ENCODE peak calls at places on chromosomes 16 and 17, in eight cellular contexts. N is tibial artery, S is Peyer's patch, A is MM.1S, V is testis, P is PC-9, I is adipocyte, E is gastrocnemius medialis. W is an unnamed sample.
A peak's percentile ranks its signal among the peaks of the same experiment; 100 is the strongest.

GRCh38 chr17:17063546-17064122 is 21.4 kb downstream of the MPRIP start:
- DNase-seq in N (peak; percentile 87), S (no peak), A (no peak), V (peak; percentile 70), P (peak; percentile 84), I (peak; percentile 25), E (peak; percentile 97), W (peak; percentile 84)

GRCh38 chr16:67077871-67078270 is 31.9 kb upstream of the PHAF1 start:
- DNase-seq in N (no peak), S (no peak), A (no peak), V (no peak), P (no peak), I (no peak), E (no peak), W (no peak)

GRCh38 chr17:38728290-38728831 is 1.8 kb upstream of the CISD3 start:
- DNase-seq in N (no peak), S (no peak), A (peak; percentile 10), V (no peak), P (no peak), I (no peak), E (no peak), W (peak; percentile 69)

GRCh38 chr17:72274632-72275031 is 153.8 kb downstream of the SOX9 start:
- DNase-seq in N (no peak), S (no peak), A (no peak), V (no peak), P (no peak), I (no peak), E (no peak), W (no peak)

GRCh38 chr17:74239169-74239568 is 25.8 kb downstream of the TTYH2 start:
- DNase-seq in N (peak; percentile 62), S (no peak), A (no peak), V (no peak), P (no peak), I (no peak), E (peak; percentile 26), W (peak; percentile 66)

GRCh38 chr17:61364463-61364846 is 35.2 kb upstream of the TBX2 start:
- DNase-seq in N (no peak), S (no peak), A (no peak), V (no peak), P (no peak), I (no peak), E (no peak), W (no peak)

GRCh38 chr17:12983986-12984932 is 33.6 kb downstream of the ELAC2 start:
- DNase-seq in N (peak; percentile 84), S (no peak), A (no peak), V (peak; percentile 53), P (no peak), I (peak; percentile 80), E (peak; percentile 59), W (peak; percentile 84)

GRCh38 chr16:48158296-48158695 is 2.5 kb upstream of the ABCC12 start:
- DNase-seq in N (no peak), S (no peak), A (no peak), V (no peak), P (peak; percentile 58), I (peak; percentile 37), E (no peak), W (no peak)

GRCh38 chr17:17663160-17664072 is 17.8 kb upstream of the RAI1 start:
- DNase-seq in N (no peak), S (no peak), A (no peak), V (no peak), P (peak; percentile 57), I (peak; percentile 89), E (no peak), W (peak; percentile 83)

GRCh38 chr16:67000384-67001158 is 12.2 kb downstream of the CES4A start:
- DNase-seq in N (peak; percentile 55), S (peak; percentile 78), A (no peak), V (peak; percentile 76), P (peak; percentile 30), I (peak; percentile 68), E (peak; percentile 74), W (peak; percentile 81)

GRCh38 chr17:80017226-80018010 is 18.3 kb downstream of the TBC1D16 start:
- DNase-seq in N (no peak), S (no peak), A (no peak), V (no peak), P (no peak), I (no peak), E (no peak), W (no peak)

GRCh38 chr17:18319604-18320256 is 4.6 kb downstream of the SMCR8 start:
- DNase-seq in N (no peak), S (no peak), A (peak; percentile 70), V (peak; percentile 76), P (no peak), I (peak; percentile 70), E (no peak), W (no peak)

GRCh38 chr16:49277766-49278566 is 3.7 kb downstream of the CBLN1 start:
- DNase-seq in N (no peak), S (no peak), A (no peak), V (no peak), P (no peak), I (peak; percentile 11), E (no peak), W (no peak)

GRCh38 chr16:11797957-11798299 is 870 bp upstream of the ZC3H7A start:
- DNase-seq in N (no peak), S (no peak), A (peak; percentile 15), V (no peak), P (no peak), I (peak; percentile 39), E (no peak), W (no peak)

GRCh38 chr16:967077-967541 is 3.7 kb downstream of the LMF1 start:
- DNase-seq in N (no peak), S (no peak), A (no peak), V (no peak), P (no peak), I (no peak), E (no peak), W (no peak)

GRCh38 chr17:62690168-62690897 is 62.9 kb downstream of the MRC2 start:
- DNase-seq in N (no peak), S (no peak), A (no peak), V (no peak), P (no peak), I (no peak), E (no peak), W (no peak)

GRCh38 chr17:20935740-20936139 is 107.1 kb downstream of the USP22 start:
- DNase-seq in N (no peak), S (no peak), A (peak; percentile 13), V (no peak), P (no peak), I (peak; percentile 81), E (no peak), W (no peak)

GRCh38 chr17:73510981-73511442 is 133.2 kb downstream of the SDK2 start:
- DNase-seq in N (no peak), S (no peak), A (no peak), V (no peak), P (no peak), I (no peak), E (no peak), W (no peak)

GRCh38 chr17:80811181-80812105 is 180.2 kb upstream of the CHMP6 start:
- DNase-seq in N (peak; percentile 13), S (peak; percentile 31), A (no peak), V (no peak), P (no peak), I (no peak), E (peak; percentile 9), W (no peak)

GRCh38 chr17:31877911-31878702 is 19.1 kb upstream of the COPRS start:
- DNase-seq in N (peak; percentile 24), S (no peak), A (no peak), V (no peak), P (no peak), I (peak; percentile 79), E (no peak), W (no peak)

GRCh38 chr17:56891751-56892150 is 22.1 kb downstream of the TRIM25 start:
- DNase-seq in N (no peak), S (no peak), A (no peak), V (peak; percentile 35), P (no peak), I (no peak), E (no peak), W (peak; percentile 75)
- H3K9me3 ChIP-seq in N (no peaks in the 10 kb centered on the region), S (no peaks in the 10 kb centered on the region), A (no peaks in the 10 kb centered on the region), V (no peaks in the 10 kb centered on the region), P (peaks cover 26% of the 10 kb centered on the region), I (peaks cover 6% of the 10 kb centered on the region), E (no peaks in the 10 kb centered on the region), W (no peaks in the 10 kb centered on the region)

GRCh38 chr16:69373019-69373418 is 12.8 kb downstream of the TERF2 start:
- DNase-seq in N (no peak), S (no peak), A (no peak), V (no peak), P (no peak), I (no peak), E (no peak), W (no peak)
- H3K9me3 ChIP-seq in N (no peaks in the 10 kb centered on the region), S (no peaks in the 10 kb centered on the region), A (no peaks in the 10 kb centered on the region), V (no peaks in the 10 kb centered on the region), P (no peaks in the 10 kb centered on the region), I (no peaks in the 10 kb centered on the region), E (no peaks in the 10 kb centered on the region), W (no peaks in the 10 kb centered on the region)

GRCh38 chr16:47059991-47060390 is 83.8 kb downstream of the NETO2 start:
- DNase-seq in N (no peak), S (no peak), A (no peak), V (no peak), P (no peak), I (no peak), E (no peak), W (no peak)
- H3K9me3 ChIP-seq in N (no peaks in the 10 kb centered on the region), S (no peaks in the 10 kb centered on the region), A (no peaks in the 10 kb centered on the region), V (no peaks in the 10 kb centered on the region), P (no peaks in the 10 kb centered on the region), I (no peaks in the 10 kb centered on the region), E (no peaks in the 10 kb centered on the region), W (no peaks in the 10 kb centered on the region)

GRCh38 chr16:35196313-35196712 is 1736.9 kb downstream of the TP53TG3F start:
- DNase-seq in N (no peak), S (no peak), A (no peak), V (no peak), P (no peak), I (no peak), E (no peak), W (peak; percentile 26)
- H3K9me3 ChIP-seq in N (peaks cover 11% of the 10 kb centered on the region), S (no peaks in the 10 kb centered on the region), A (no peaks in the 10 kb centered on the region), V (no peaks in the 10 kb centered on the region), P (no peaks in the 10 kb centered on the region), I (peaks cover 4% of the 10 kb centered on the region), E (no peaks in the 10 kb centered on the region), W (no peaks in the 10 kb centered on the region)

W was measured in right cardiac atrium.